ENCODE peak calls at places on chromosomes 4 and X, in six cellular contexts. K is immature natural killer cell; O is T-cell; F is cardiac muscle cell; U is AG10803; R is activated T-helper 9 cell treated with anti-CD3 and anti-CD28 coated beads, Interleukin-2, amount 50 U/mL, for 16 hours. Z is an unnamed sample.

GRCh38 chr4:114399085-114399484 is 199.5 kb upstream of the UGT8 start:
- DNase-seq in K (no peak), O (no peak), F (no peak), U (no peak), R (no peak), Z (no peak)

GRCh38 chr4:21835712-21836111 is 112.9 kb downstream of the KCNIP4 start:
- DNase-seq in K (no peak), O (no peak), F (no peak), U (no peak), R (no peak), Z (no peak)

GRCh38 chr4:41384992-41385391 is 128.3 kb downstream of the UCHL1 start:
- DNase-seq in K (no peak), O (no peak), F (no peak), U (no peak), R (no peak), Z (no peak)

GRCh38 chr4:148834804-148835598 is 392.8 kb upstream of the NR3C2 start:
- DNase-seq in K (no peak), O (no peak), F (peak), U (peak), R (no peak), Z (peak)

GRCh38 chrX:153411255-153411987 is at the start of gene ZFP92:
- DNase-seq in K (peak), O (peak), F (no peak), U (peak), R (peak), Z (peak)

GRCh38 chr4:154559141-154559841 is 3.5 kb upstream of the FGB start:
- DNase-seq in K (no peak), O (no peak), F (peak), U (peak), R (no peak), Z (peak)

GRCh38 chrX:109831326-109831985 is 98.4 kb upstream of the ACSL4 start:
- DNase-seq in K (no peak), O (no peak), F (no peak), U (no peak), R (no peak), Z (no peak)

GRCh38 chr4:13911256-13911655 is 283.7 kb upstream of the BOD1L1 start:
- DNase-seq in K (no peak), O (no peak), F (no peak), U (no peak), R (no peak), Z (no peak)

GRCh38 chr4:139841464-139842195 is 176.0 kb downstream of the MGST2 start:
- DNase-seq in K (peak), O (no peak), F (peak), U (no peak), R (no peak), Z (no peak)